ENCODE peak calls at places on chromosomes 6 and 20, in five cellular contexts. One of them, this sample, is unnamed.

GRCh38 chr6:40054602-40055001 is 120.3 kb upstream of the MOCS1 start:
- DNase-seq in NCI-H2171 treated with DMSO at 0.1 percent for 48 hours: no peak
- DNase-seq in LNCaP clone FGC: no peak
- DNase-seq in transverse colon: no peak
- DNase-seq in HFFc6: no peak
- DNase-seq in this sample: no peak

GRCh38 chr6:42021847-42022754 is 28.2 kb upstream of the TAF8 start:
- DNase-seq in NCI-H2171 treated with DMSO at 0.1 percent for 48 hours: no peak
- DNase-seq in LNCaP clone FGC: no peak
- DNase-seq in transverse colon: no peak
- DNase-seq in HFFc6: no peak
- DNase-seq in this sample: peak; percentile 56

GRCh38 chr6:110395221-110395620 is 20.2 kb downstream of the DDO start:
- DNase-seq in NCI-H2171 treated with DMSO at 0.1 percent for 48 hours: no peak
- DNase-seq in LNCaP clone FGC: no peak
- DNase-seq in transverse colon: no peak
- DNase-seq in HFFc6: no peak
- DNase-seq in this sample: no peak

GRCh38 chr6:105851586-105851985 is 234.6 kb upstream of the PRDM1 start:
- DNase-seq in NCI-H2171 treated with DMSO at 0.1 percent for 48 hours: no peak
- DNase-seq in LNCaP clone FGC: no peak
- DNase-seq in transverse colon: no peak
- DNase-seq in HFFc6: no peak
- DNase-seq in this sample: no peak

GRCh38 chr6:70622426-70622825 is 45.3 kb upstream of the SMAP1 start:
- DNase-seq in NCI-H2171 treated with DMSO at 0.1 percent for 48 hours: no peak
- DNase-seq in LNCaP clone FGC: no peak
- DNase-seq in transverse colon: no peak
- DNase-seq in HFFc6: no peak
- DNase-seq in this sample: no peak

GRCh38 chr6:125738276-125738675 is 11.2 kb upstream of the HEY2 start:
- DNase-seq in NCI-H2171 treated with DMSO at 0.1 percent for 48 hours: peak; percentile 44
- DNase-seq in LNCaP clone FGC: no peak
- DNase-seq in transverse colon: no peak
- DNase-seq in HFFc6: no peak
- DNase-seq in this sample: no peak

GRCh38 chr6:166947251-166947650 is 9.1 kb downstream of the RNASET2 start:
- DNase-seq in NCI-H2171 treated with DMSO at 0.1 percent for 48 hours: no peak
- DNase-seq in LNCaP clone FGC: no peak
- DNase-seq in transverse colon: no peak
- DNase-seq in HFFc6: no peak
- DNase-seq in this sample: no peak

GRCh38 chr6:134098276-134098675 is 45.9 kb upstream of the SLC2A12 start:
- DNase-seq in NCI-H2171 treated with DMSO at 0.1 percent for 48 hours: no peak
- DNase-seq in LNCaP clone FGC: no peak
- DNase-seq in transverse colon: no peak
- DNase-seq in HFFc6: no peak
- DNase-seq in this sample: no peak

GRCh38 chr6:53794073-53794719 is 609 bp upstream of the LRRC1 start:
- DNase-seq in NCI-H2171 treated with DMSO at 0.1 percent for 48 hours: peak; percentile 85
- DNase-seq in LNCaP clone FGC: peak; percentile 61
- DNase-seq in transverse colon: peak; percentile 86
- DNase-seq in HFFc6: peak; percentile 92
- DNase-seq in this sample: peak; percentile 55

GRCh38 chr6:52362443-52363221 is 681 bp downstream of the PAQR8 start:
- DNase-seq in NCI-H2171 treated with DMSO at 0.1 percent for 48 hours: peak; percentile 33
- DNase-seq in LNCaP clone FGC: no peak
- DNase-seq in transverse colon: peak; percentile 47
- DNase-seq in HFFc6: no peak
- DNase-seq in this sample: peak; percentile 22

GRCh38 chr20:8076505-8077498 is 55.3 kb upstream of the PLCB1 start:
- DNase-seq in NCI-H2171 treated with DMSO at 0.1 percent for 48 hours: no peak
- DNase-seq in LNCaP clone FGC: no peak
- DNase-seq in transverse colon: no peak
- DNase-seq in HFFc6: no peak
- DNase-seq in this sample: no peak

GRCh38 chr6:57207141-57207540 is 15.0 kb downstream of the RAB23 start:
- DNase-seq in NCI-H2171 treated with DMSO at 0.1 percent for 48 hours: no peak
- DNase-seq in LNCaP clone FGC: no peak
- DNase-seq in transverse colon: no peak
- DNase-seq in HFFc6: peak; percentile 49
- DNase-seq in this sample: no peak

GRCh38 chr6:13411484-13411883 is 75.9 kb downstream of the GFOD1 start:
- DNase-seq in NCI-H2171 treated with DMSO at 0.1 percent for 48 hours: no peak
- DNase-seq in LNCaP clone FGC: no peak
- DNase-seq in transverse colon: no peak
- DNase-seq in HFFc6: no peak
- DNase-seq in this sample: no peak

GRCh38 chr6:43496370-43497128 is 13.6 kb downstream of the LRRC73 start:
- DNase-seq in NCI-H2171 treated with DMSO at 0.1 percent for 48 hours: no peak
- DNase-seq in LNCaP clone FGC: no peak
- DNase-seq in transverse colon: no peak
- DNase-seq in HFFc6: peak; percentile 73
- DNase-seq in this sample: no peak

GRCh38 chr6:165098165-165098564 is 211.2 kb downstream of the C6orf118 start:
- DNase-seq in NCI-H2171 treated with DMSO at 0.1 percent for 48 hours: no peak
- DNase-seq in LNCaP clone FGC: no peak
- DNase-seq in transverse colon: no peak
- DNase-seq in HFFc6: no peak
- DNase-seq in this sample: no peak

GRCh38 chr20:50723672-50724071 is 7.7 kb upstream of the PARD6B start:
- DNase-seq in NCI-H2171 treated with DMSO at 0.1 percent for 48 hours: no peak
- DNase-seq in LNCaP clone FGC: no peak
- DNase-seq in transverse colon: no peak
- DNase-seq in HFFc6: no peak
- DNase-seq in this sample: no peak

GRCh38 chr6:131116755-131117360 is 18.4 kb upstream of the AKAP7 start:
- DNase-seq in NCI-H2171 treated with DMSO at 0.1 percent for 48 hours: no peak
- DNase-seq in LNCaP clone FGC: no peak
- DNase-seq in transverse colon: no peak
- DNase-seq in HFFc6: peak; percentile 46
- DNase-seq in this sample: no peak

GRCh38 chr6:124793406-124793805 is 168.8 kb upstream of the RNF217 start:
- DNase-seq in NCI-H2171 treated with DMSO at 0.1 percent for 48 hours: no peak
- DNase-seq in LNCaP clone FGC: no peak
- DNase-seq in transverse colon: no peak
- DNase-seq in HFFc6: no peak
- DNase-seq in this sample: no peak

This sample was measured in T follicular helper cell.